ENCODE peak calls at places on chromosomes 5 and 9, in six cellular contexts. J is SHP77, P is activated T-cell treated with anti-CD3 and anti-CD28 coated beads for 24 hours, B is OCI-LY7, R is AG04450, D is cerebellum. X is an unnamed sample.

GRCh38 chr5:139262414-139263139 is 31.0 kb upstream of the MATR3 start:
- DNase-seq in J (peak), P (peak), B (peak), R (peak), D (peak), X (peak)

GRCh38 chr5:138869763-138870500 is 5.2 kb downstream of the LRRTM2 start:
- DNase-seq in J (no peak), P (no peak), B (no peak), R (no peak), D (peak), X (no peak)

GRCh38 chr5:16889972-16890519 is 46.0 kb downstream of the MYO10 start:
- DNase-seq in J (no peak), P (no peak), B (no peak), R (peak), D (no peak), X (no peak)

GRCh38 chr5:116947691-116948528 is 373.3 kb upstream of the SEMA6A start:
- DNase-seq in J (peak), P (peak), B (peak), R (no peak), D (no peak), X (peak)

GRCh38 chr9:113461943-113462342 is 1.6 kb upstream of the RGS3 start:
- DNase-seq in J (no peak), P (no peak), B (no peak), R (no peak), D (no peak), X (no peak)

GRCh38 chr5:35101016-35101415 is 53.3 kb upstream of the AGXT2 start:
- DNase-seq in J (no peak), P (no peak), B (no peak), R (no peak), D (no peak), X (no peak)

GRCh38 chr5:27325513-27325912 is 287.1 kb upstream of the CDH9 start:
- DNase-seq in J (no peak), P (no peak), B (no peak), R (no peak), D (no peak), X (no peak)

GRCh38 chr9:78325343-78325742 is 28.4 kb downstream of the PSAT1 start:
- DNase-seq in J (no peak), P (no peak), B (no peak), R (no peak), D (no peak), X (no peak)

GRCh38 chr5:158640581-158640980 is 459.1 kb downstream of the EBF1 start:
- DNase-seq in J (no peak), P (no peak), B (no peak), R (no peak), D (no peak), X (no peak)

GRCh38 chr9:893843-894420 is 52.4 kb downstream of the DMRT1 start:
- DNase-seq in J (no peak), P (peak), B (peak), R (peak), D (peak), X (peak)

X was measured in NCI-H526 treated with DMSO at 0.1 percent for 48 hours.